ENCODE peak calls at places on chromosomes 3 and 15, in nine cellular contexts. S is GM13976; J is brain microvascular endothelial cell; I is NCI-H1092 treated with DMSO at 0.1 percent for 48 hours; Y is naive B cell; G is mesenteric fat pad; E is MM.1S; A is CD4-positive, CD25-positive, alpha-beta regulatory T cell; L is GM23338. D is an unnamed sample.

GRCh38 chr3:46866720-46867549 is 3.7 kb upstream of the MYL3 start:
- DNase-seq in S (peak; percentile 88), J (peak; percentile 27), I (peak; percentile 27), Y (peak; percentile 70), G (no peak), E (peak; percentile 43), A (peak; percentile 65), L (peak; percentile 89), D (peak; percentile 92)

GRCh38 chr3:188185717-188186236 is 31.8 kb downstream of the LPP start:
- DNase-seq in S (no peak), J (no peak), I (peak; percentile 16), Y (peak; percentile 26), G (no peak), E (no peak), A (no peak), L (no peak), D (no peak)

GRCh38 chr3:79597719-79598118 is 170.1 kb downstream of the ROBO1 start:
- DNase-seq in S (no peak), J (no peak), I (no peak), Y (no peak), G (no peak), E (no peak), A (no peak), L (no peak), D (no peak)

GRCh38 chr15:101438482-101439284 is 50.8 kb downstream of the PCSK6 start:
- DNase-seq in S (no peak), J (no peak), I (no peak), Y (no peak), G (no peak), E (no peak), A (no peak), L (no peak), D (no peak)

GRCh38 chr3:8519156-8519555 is 17.5 kb downstream of the LMCD1 start:
- DNase-seq in S (no peak), J (peak; percentile 52), I (no peak), Y (no peak), G (no peak), E (no peak), A (no peak), L (no peak), D (no peak)

GRCh38 chr3:11780341-11780740 is 66.3 kb downstream of the TAMM41 start:
- DNase-seq in S (no peak), J (no peak), I (no peak), Y (no peak), G (no peak), E (no peak), A (no peak), L (no peak), D (no peak)

GRCh38 chr3:59235221-59236012 is 185.6 kb upstream of the CFAP20DC start:
- DNase-seq in S (peak; percentile 49), J (no peak), I (no peak), Y (no peak), G (no peak), E (no peak), A (no peak), L (no peak), D (no peak)

GRCh38 chr15:81752974-81753373 is 292.8 kb downstream of the MEX3B start:
- DNase-seq in S (no peak), J (no peak), I (peak; percentile 77), Y (no peak), G (no peak), E (no peak), A (no peak), L (peak; percentile 44), D (no peak)

GRCh38 chr15:42037650-42038049 is 16.8 kb upstream of the PLA2G4E start:
- DNase-seq in S (no peak), J (no peak), I (peak; percentile 54), Y (no peak), G (no peak), E (no peak), A (no peak), L (no peak), D (peak; percentile 46)

GRCh38 chr3:48739955-48740823 is 23.2 kb upstream of the IP6K2 start:
- DNase-seq in S (peak; percentile 87), J (peak; percentile 68), I (peak; percentile 39), Y (peak; percentile 35), G (peak; percentile 96), E (peak; percentile 51), A (peak; percentile 10), L (peak; percentile 94), D (peak; percentile 92)

GRCh38 chr3:114644372-114644771 is 350.5 kb downstream of the TIGIT start:
- DNase-seq in S (no peak), J (no peak), I (no peak), Y (no peak), G (no peak), E (no peak), A (no peak), L (no peak), D (no peak)

GRCh38 chr3:191882289-191882688 is 421.3 kb downstream of the PYDC2 start:
- DNase-seq in S (no peak), J (no peak), I (no peak), Y (no peak), G (no peak), E (no peak), A (no peak), L (peak; percentile 64), D (no peak)

GRCh38 chr15:90539789-90540188 is 10.1 kb downstream of the CRTC3 start:
- DNase-seq in S (no peak), J (no peak), I (no peak), Y (no peak), G (no peak), E (no peak), A (peak; percentile 5), L (no peak), D (no peak)

GRCh38 chr3:172254542-172254941 is 193.7 kb downstream of the GHSR start:
- DNase-seq in S (no peak), J (no peak), I (no peak), Y (no peak), G (no peak), E (no peak), A (no peak), L (no peak), D (no peak)

GRCh38 chr15:67991706-67992105 is 62.4 kb upstream of the PIAS1 start:
- DNase-seq in S (no peak), J (no peak), I (no peak), Y (no peak), G (no peak), E (no peak), A (no peak), L (no peak), D (no peak)

GRCh38 chr3:146384786-146385185 is 84.6 kb downstream of the PLSCR2 start:
- DNase-seq in S (no peak), J (no peak), I (no peak), Y (no peak), G (no peak), E (no peak), A (no peak), L (no peak), D (no peak)

GRCh38 chr15:84151205-84151931 is 84.2 kb upstream of the GOLGA6L4 start:
- DNase-seq in S (no peak), J (no peak), I (no peak), Y (no peak), G (peak; percentile 67), E (no peak), A (no peak), L (no peak), D (no peak)

GRCh38 chr15:73897441-73898261 is 24.3 kb downstream of the TBC1D21 start:
- DNase-seq in S (peak; percentile 88), J (peak; percentile 84), I (no peak), Y (no peak), G (peak; percentile 84), E (peak; percentile 31), A (peak; percentile 12), L (peak; percentile 81), D (peak; percentile 91)

GRCh38 chr3:25420885-25421284 is 7.2 kb upstream of the RARB start:
- DNase-seq in S (no peak), J (no peak), I (no peak), Y (no peak), G (no peak), E (no peak), A (no peak), L (no peak), D (no peak)

GRCh38 chr3:72633534-72633933 is 214.7 kb downstream of the SHQ1 start:
- DNase-seq in S (no peak), J (no peak), I (no peak), Y (no peak), G (no peak), E (no peak), A (no peak), L (no peak), D (no peak)

GRCh38 chr3:4067893-4068292 is 235.3 kb upstream of the SETMAR start:
- DNase-seq in S (no peak), J (no peak), I (no peak), Y (no peak), G (no peak), E (no peak), A (no peak), L (no peak), D (no peak)

GRCh38 chr3:171262431-171262830 is 197.8 kb downstream of the TNIK start:
- DNase-seq in S (no peak), J (no peak), I (no peak), Y (no peak), G (no peak), E (no peak), A (no peak), L (no peak), D (no peak)

GRCh38 chr15:33467816-33468163 is 157.0 kb downstream of the RYR3 start:
- DNase-seq in S (no peak), J (no peak), I (no peak), Y (no peak), G (no peak), E (peak; percentile 43), A (no peak), L (no peak), D (no peak)

GRCh38 chr15:62135532-62136134 is 29.5 kb downstream of the C2CD4B start:
- DNase-seq in S (no peak), J (peak; percentile 42), I (no peak), Y (no peak), G (no peak), E (no peak), A (no peak), L (no peak), D (no peak)

GRCh38 chr3:122025296-122025695 is 3.2 kb upstream of the ILDR1 start:
- DNase-seq in S (peak; percentile 71), J (no peak), I (no peak), Y (peak; percentile 20), G (no peak), E (peak; percentile 93), A (no peak), L (no peak), D (no peak)